ENCODE peak calls at places on chromosomes 1 and 21, in seven cellular contexts. C, S, G, L, J, Q and K are unnamed samples.

GRCh38 chr1:187001198-187001904 is 172.6 kb downstream of the PLA2G4A start:
- DNase-seq in C (peak; percentile 91), S (no peak), G (no peak), L (peak; percentile 86), J (no peak), Q (no peak), K (peak; percentile 93)

GRCh38 chr1:13517193-13517812 is 3.5 kb upstream of the LRRC38 start:
- DNase-seq in C (no peak), S (peak; percentile 37), G (peak; percentile 75), L (peak; percentile 2), J (peak; percentile 80), Q (no peak), K (peak; percentile 33)

GRCh38 chr1:6601865-6602668 is 602 bp downstream of the KLHL21 start:
- DNase-seq in C (peak; percentile 59), S (no peak), G (no peak), L (peak; percentile 72), J (no peak), Q (no peak), K (peak; percentile 34)

GRCh38 chr1:102852583-102852982 is 255.7 kb downstream of the COL11A1 start:
- DNase-seq in C (peak; percentile 18), S (no peak), G (no peak), L (no peak), J (peak; percentile 17), Q (no peak), K (no peak)

GRCh38 chr21:34022557-34023335 is 50.6 kb upstream of the MRPS6 start:
- DNase-seq in C (no peak), S (no peak), G (no peak), L (no peak), J (peak; percentile 16), Q (no peak), K (no peak)

GRCh38 chr1:5997316-5997715 is 5.1 kb upstream of the NPHP4 start:
- DNase-seq in C (no peak), S (no peak), G (no peak), L (no peak), J (no peak), Q (no peak), K (no peak)

GRCh38 chr1:103525114-103525606 is 339 bp upstream of the RNPC3 start:
- DNase-seq in C (peak; percentile 38), S (peak; percentile 40), G (peak; percentile 37), L (peak; percentile 70), J (peak; percentile 72), Q (no peak), K (peak; percentile 59)

GRCh38 chr1:16148329-16149092 is 7.4 kb downstream of the EPHA2 start:
- DNase-seq in C (no peak), S (no peak), G (no peak), L (no peak), J (no peak), Q (no peak), K (no peak)

GRCh38 chr21:37531402-37532042 is 164.9 kb downstream of the DYRK1A start:
- DNase-seq in C (no peak), S (no peak), G (no peak), L (no peak), J (no peak), Q (no peak), K (no peak)

GRCh38 chr1:183416850-183417690 is 1.1 kb downstream of the NMNAT2 start:
- DNase-seq in C (peak; percentile 43), S (peak; percentile 69), G (peak; percentile 84), L (peak; percentile 68), J (peak; percentile 84), Q (no peak), K (peak; percentile 70)

GRCh38 chr1:101148987-101149386 is 87.8 kb upstream of the S1PR1 start:
- DNase-seq in C (peak; percentile 30), S (no peak), G (no peak), L (no peak), J (no peak), Q (no peak), K (no peak)

GRCh38 chr1:53959664-53960250 is 13.6 kb downstream of the LRRC42 start:
- DNase-seq in C (no peak), S (no peak), G (no peak), L (peak; percentile 38), J (peak; percentile 63), Q (no peak), K (no peak)

GRCh38 chr1:54249798-54250497 is 50.0 kb downstream of the MRPL37 start:
- DNase-seq in C (peak; percentile 54), S (no peak), G (peak; percentile 57), L (peak; percentile 81), J (peak; percentile 91), Q (no peak), K (peak; percentile 85)

GRCh38 chr21:43208561-43209332 is 39.9 kb downstream of the CRYAA start:
- DNase-seq in C (no peak), S (no peak), G (peak; percentile 31), L (no peak), J (peak; percentile 46), Q (no peak), K (no peak)

GRCh38 chr1:159889821-159890252 is 10.1 kb downstream of the CFAP45 start:
- DNase-seq in C (peak; percentile 96), S (peak; percentile 14), G (no peak), L (peak; percentile 94), J (peak; percentile 91), Q (no peak), K (no peak)

GRCh38 chr1:38973659-38974437 is 17.2 kb upstream of the AKIRIN1 start:
- DNase-seq in C (no peak), S (no peak), G (no peak), L (no peak), J (no peak), Q (no peak), K (no peak)

GRCh38 chr1:18721066-18721465 is 90.4 kb downstream of the PAX7 start:
- DNase-seq in C (no peak), S (no peak), G (no peak), L (no peak), J (no peak), Q (no peak), K (no peak)

GRCh38 chr1:170805957-170806662 is 129.2 kb upstream of the MROH9 start:
- DNase-seq in C (peak; percentile 8), S (no peak), G (no peak), L (no peak), J (no peak), Q (no peak), K (no peak)

GRCh38 chr1:218669431-218669830 is 324.3 kb downstream of the TGFB2 start:
- DNase-seq in C (peak; percentile 42), S (no peak), G (no peak), L (no peak), J (no peak), Q (no peak), K (no peak)

GRCh38 chr1:31696246-31696645 is 7.6 kb downstream of the COL16A1 start:
- DNase-seq in C (no peak), S (no peak), G (no peak), L (no peak), J (no peak), Q (no peak), K (no peak)

GRCh38 chr1:30257322-30257721 is 466.1 kb downstream of the MATN1 start:
- DNase-seq in C (no peak), S (no peak), G (no peak), L (no peak), J (no peak), Q (no peak), K (no peak)

GRCh38 chr1:160682983-160683886 is 28.4 kb downstream of the CD48 start:
- DNase-seq in C (no peak), S (no peak), G (no peak), L (peak; percentile 5), J (no peak), Q (no peak), K (peak; percentile 39)

GRCh38 chr1:78005755-78006154 is 1.0 kb downstream of the DNAJB4 start:
- DNase-seq in C (peak; percentile 94), S (no peak), G (no peak), L (peak; percentile 83), J (no peak), Q (no peak), K (peak; percentile 75)

GRCh38 chr1:176878750-176879536 is 285.6 kb downstream of the ASTN1 start:
- DNase-seq in C (no peak), S (no peak), G (peak; percentile 78), L (no peak), J (peak; percentile 75), Q (peak; percentile 23), K (no peak)

GRCh38 chr1:152392909-152393308 is 21.2 kb downstream of the CRNN start:
- DNase-seq in C (no peak), S (no peak), G (no peak), L (no peak), J (no peak), Q (no peak), K (peak; percentile 97)

GRCh38 chr21:23542097-23542496 is 2065.2 kb downstream of the MRPL39 start:
- DNase-seq in C (no peak), S (no peak), G (no peak), L (no peak), J (no peak), Q (no peak), K (no peak)

GRCh38 chr1:232226197-232226681 is 403.7 kb downstream of the SIPA1L2 start:
- DNase-seq in C (peak; percentile 83), S (peak; percentile 31), G (peak; percentile 81), L (peak; percentile 79), J (peak; percentile 89), Q (peak; percentile 68), K (peak; percentile 1)

GRCh38 chr21:35035581-35035980 is 13.5 kb downstream of the RUNX1 start:
- DNase-seq in C (no peak), S (no peak), G (no peak), L (no peak), J (no peak), Q (no peak), K (no peak)
- H2BK120ac ChIP-seq in C (no peak overlapping the region), S (no peak overlapping the region), G (no peak overlapping the region), L (no peak overlapping the region), J (no peak overlapping the region), Q (no peak overlapping the region), K (no peak overlapping the region)

DNA sequence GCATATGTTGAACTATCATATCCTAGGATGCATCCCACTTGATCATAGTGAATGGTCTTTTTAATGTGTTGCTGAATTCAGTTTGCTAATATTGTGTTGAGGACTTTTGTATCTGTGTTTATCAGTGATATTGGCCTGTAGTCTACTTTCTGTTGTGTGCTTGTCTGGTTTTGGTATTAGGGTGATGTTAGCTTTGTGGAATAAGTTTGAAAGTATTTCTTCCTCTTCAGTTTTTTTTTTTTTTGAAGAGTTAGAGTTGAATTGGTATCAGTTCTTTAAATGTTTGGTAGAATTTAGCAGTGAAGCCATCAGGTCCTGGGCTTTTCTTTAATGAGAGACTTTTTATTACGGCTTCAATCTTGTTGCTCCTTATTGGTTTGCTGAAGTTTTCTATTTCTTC is 162.3 kb downstream of the VAV3 start:
- DNase-seq in C (no peak), S (no peak), G (no peak), L (no peak), J (no peak), Q (no peak), K (no peak)
- H2AK5ac ChIP-seq in C (no peak overlapping the region), S (no peak overlapping the region), G (no peak overlapping the region), L (no peak overlapping the region), J (no peak overlapping the region), Q (no peak overlapping the region), K (no peak overlapping the region)

GRCh38 chr1:28326505-28326904 is 2.3 kb upstream of the MED18 start:
- DNase-seq in C (no peak), S (no peak), G (no peak), L (no peak), J (no peak), Q (no peak), K (no peak)
- H3K4me2 ChIP-seq in C (no peak overlapping the region), S (no peak overlapping the region), G (no peak overlapping the region), L (no peak overlapping the region), J (no peak overlapping the region), Q (no peak overlapping the region), K (no peak overlapping the region)

GRCh38 chr1:79896136-79896535 is 889.6 kb upstream of the ADGRL4 start:
- DNase-seq in C (no peak), S (no peak), G (no peak), L (no peak), J (no peak), Q (no peak), K (no peak)

GRCh38 chr1:79899914-79900313 is 893.4 kb upstream of the ADGRL4 start:
- DNase-seq in C (peak; percentile 100), S (no peak), G (no peak), L (peak; percentile 91), J (no peak), Q (no peak), K (peak; percentile 68)

GRCh38 chr1:79895573-79895972 is 889.0 kb upstream of the ADGRL4 start:
- DNase-seq in C (no peak), S (no peak), G (no peak), L (no peak), J (no peak), Q (no peak), K (no peak)
- H2BK120ac ChIP-seq in C (no peak overlapping the region), S (no peak overlapping the region), G (no peak overlapping the region), L (no peak overlapping the region), J (no peak overlapping the region), Q (no peak overlapping the region), K (no peak overlapping the region)